ENCODE peak calls at places on chromosomes 4 and X, in nine cellular contexts. N is astrocyte, M is AG04450, I is heart right ventricle, T is IMR-90, G is spleen, C is heart left ventricle, Z is tibial nerve, D is cardiac muscle cell. Q is an unnamed sample. For H3K9me3, the result is how much of the 10 kb centered on the place peaks cover.

GRCh38 chrX:15816886-15817285 is 26.6 kb downstream of the ZRSR2 start:
- DNase-seq in Z (no peak), G (no peak), M (no peak), T (no peak), I (no peak), N (peak), D (peak), C (no peak), Q (no peak)

GRCh38 chr4:182427530-182427929 is 184.3 kb downstream of the TENM3 start:
- DNase-seq in G (no peak), Z (no peak), D (peak), T (peak), M (peak), C (no peak), I (no peak), N (peak), Q (no peak)

GRCh38 chrX:12999422-12999821 is 24.5 kb downstream of the TMSB4X start:
- DNase-seq in M (no peak), G (no peak), N (no peak), C (no peak), T (peak), D (no peak), I (no peak), Z (no peak), Q (no peak)

GRCh38 chr4:3315566-3315965 is 22.7 kb downstream of the RGS12 start:
- DNase-seq in I (no peak), M (no peak), N (no peak), Z (no peak), C (peak), D (no peak), T (no peak), G (peak), Q (no peak)

GRCh38 chrX:152907084-152907651 is 9.3 kb downstream of the ZNF185 start:
- DNase-seq in T (peak), N (peak), G (no peak), I (no peak), M (peak), C (no peak), Z (no peak), D (peak), Q (no peak)

GRCh38 chr4:120636120-120636630 is 286.4 kb downstream of the PRDM5 start:
- DNase-seq in G (no peak), I (no peak), Z (no peak), D (no peak), T (no peak), C (no peak), N (no peak), M (no peak), Q (no peak)

GRCh38 chrX:151790421-151791160 is 56.0 kb downstream of the CNGA2 start:
- DNase-seq in T (no peak), G (no peak), Z (no peak), N (peak), C (no peak), D (no peak), I (no peak), M (no peak), Q (no peak)

GRCh38 chrX:106811131-106811910 is 8.8 kb downstream of the TBC1D8B start:
- DNase-seq in T (no peak), Z (no peak), M (no peak), G (no peak), I (no peak), C (no peak), D (no peak), N (no peak), Q (no peak)

GRCh38 chr4:137688651-137689050 is 156.4 kb upstream of the PCDH18 start:
- DNase-seq in T (no peak), D (no peak), G (no peak), N (no peak), Z (no peak), I (no peak), C (no peak), M (no peak), Q (no peak)

GRCh38 chr4:98663226-98664006 is 5.0 kb upstream of the TSPAN5 start:
- DNase-seq in I (no peak), C (no peak), G (peak), N (no peak), T (no peak), M (no peak), Z (no peak), D (no peak), Q (no peak)

GRCh38 chr4:138870739-138871633 is 144.6 kb upstream of the NOCT start:
- DNase-seq in C (no peak), N (peak), G (no peak), M (peak), I (peak), Z (peak), D (peak), T (peak), Q (peak)

GRCh38 chrX:51192104-51192503 is 140.5 kb upstream of the NUDT10 start:
- DNase-seq in N (no peak), C (no peak), Z (no peak), M (no peak), T (no peak), G (no peak), D (no peak), I (no peak), Q (no peak)

GRCh38 chr4:3676196-3676595 is 90.0 kb upstream of the ADRA2C start:
- DNase-seq in Z (no peak), G (no peak), T (no peak), M (no peak), D (no peak), N (no peak), C (peak), I (no peak), Q (no peak)

GRCh38 chr4:15742083-15742582 is 36.0 kb upstream of the CD38 start:
- DNase-seq in M (no peak), Z (no peak), N (no peak), T (no peak), C (no peak), I (no peak), D (no peak), G (no peak), Q (no peak)

GRCh38 chr4:177696438-177696966 is 254.3 kb upstream of the AGA start:
- DNase-seq in C (no peak), D (no peak), Z (no peak), G (no peak), M (no peak), I (no peak), T (peak), N (peak), Q (peak)

GRCh38 chr4:26746742-26747351 is 113.8 kb upstream of the STIM2 start:
- DNase-seq in M (no peak), I (no peak), G (no peak), T (no peak), D (no peak), Z (no peak), C (no peak), N (no peak), Q (peak)

GRCh38 chr4:140053185-140053584 is 100.8 kb downstream of the MAML3 start:
- DNase-seq in M (no peak), G (no peak), T (no peak), C (no peak), Z (no peak), I (no peak), N (no peak), D (no peak), Q (no peak)

GRCh38 chrX:67574696-67575095 is 30.9 kb downstream of the AR start:
- DNase-seq in D (peak), T (no peak), G (no peak), C (no peak), I (no peak), N (peak), Z (no peak), M (no peak), Q (no peak)

GRCh38 chr4:2059726-2060577 is 825 bp downstream of the NAT8L start:
- DNase-seq in N (no peak), Z (no peak), G (peak), M (no peak), D (no peak), C (peak), I (no peak), T (no peak), Q (no peak)

GRCh38 chr4:80216100-80216761 is 18.9 kb downstream of the PRDM8 start:
- DNase-seq in I (no peak), D (no peak), N (no peak), Z (no peak), C (no peak), G (no peak), M (no peak), T (no peak), Q (no peak)

GRCh38 chr4:89427765-89428164 is 120.2 kb upstream of the GPRIN3 start:
- DNase-seq in D (no peak), Z (no peak), T (no peak), C (no peak), N (no peak), G (no peak), I (no peak), M (no peak), Q (no peak)

GRCh38 chr4:112956458-112956857 is 93.0 kb upstream of the ANK2 start:
- DNase-seq in N (no peak), Z (no peak), T (no peak), M (no peak), G (no peak), C (no peak), D (no peak), I (no peak), Q (no peak)

GRCh38 chrX:17710836-17711235 is 26.5 kb upstream of the SCML1 start:
- DNase-seq in T (peak), I (no peak), Z (no peak), C (no peak), D (no peak), G (no peak), N (peak), M (no peak), Q (no peak)

GRCh38 chrX:133609151-133609550 is 193.9 kb upstream of the GPC4 start:
- DNase-seq in G (no peak), D (no peak), I (no peak), Z (no peak), C (no peak), M (no peak), T (no peak), N (no peak), Q (no peak)

GRCh38 chrX:154516655-154517100 is 646 bp upstream of the FAM3A start:
- DNase-seq in T (peak), M (no peak), I (no peak), G (no peak), Z (peak), D (peak), C (no peak), N (peak), Q (no peak)

GRCh38 chrX:151902813-151903591 is 9.7 kb upstream of the MAGEA4 start:
- DNase-seq in M (peak), G (peak), C (peak), I (peak), N (peak), Z (peak), T (peak), D (peak), Q (peak)

DNA sequence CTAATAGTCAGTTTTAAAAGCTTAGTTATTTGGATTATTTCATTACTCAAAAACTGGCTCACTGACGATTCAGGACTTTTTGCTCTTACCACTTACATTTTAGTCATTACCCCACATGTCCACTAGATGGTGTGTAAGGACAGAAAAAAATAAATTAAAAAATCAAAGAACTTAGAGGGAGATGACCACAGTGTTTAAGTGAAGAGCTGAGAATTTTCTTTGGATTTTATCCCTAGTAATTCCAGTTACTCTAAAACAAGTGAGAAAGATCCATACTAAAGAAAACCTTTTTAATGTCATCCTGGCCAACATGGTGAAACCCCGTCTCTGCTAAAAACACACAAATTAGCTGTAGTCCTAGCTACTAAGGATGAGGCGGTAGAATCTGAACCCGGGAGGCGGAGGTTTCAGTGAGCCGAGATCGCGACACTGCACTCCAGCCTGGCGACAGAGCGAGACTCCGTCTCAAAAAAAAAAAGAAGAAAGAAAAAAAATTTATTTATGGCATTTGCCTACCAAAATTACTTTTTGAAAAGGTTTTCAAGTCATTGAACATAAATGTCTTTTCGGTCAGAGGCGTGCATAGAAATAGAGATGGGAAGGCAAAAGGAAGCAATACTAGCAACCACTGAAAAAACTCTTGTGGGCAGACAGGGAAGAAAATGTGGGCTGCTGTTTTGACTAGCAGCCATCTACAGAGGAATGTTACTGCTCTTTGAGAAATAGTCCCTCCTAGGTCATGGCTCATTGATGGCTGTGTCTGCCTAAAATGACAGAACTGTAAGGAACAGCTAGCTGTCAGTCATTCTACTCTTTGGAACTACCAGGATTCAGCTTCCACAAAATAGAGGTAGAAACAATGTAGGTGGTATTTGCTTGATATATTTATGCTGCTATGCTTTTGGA is 26.6 kb upstream of the TMPRSS11B start:
- DNase-seq in N (peak), M (peak), D (peak), Z (peak), C (no peak), T (peak), I (no peak), G (no peak), Q (peak)
- H3K9me3 ChIP-seq in N (under half), M (under half), D (under half), Z (under half), C (under half), T (under half), I (under half), G (under half), Q (under half)

GRCh38 chrX:2926664-2927275 is 2.4 kb downstream of the ARSD start:
- DNase-seq in N (no peak), G (no peak), D (no peak), M (no peak), T (no peak), Z (no peak), C (no peak), I (no peak), Q (no peak)

GRCh38 chrX:2931612-2932011 is 2.5 kb upstream of the ARSD start:
- DNase-seq in G (no peak), T (no peak), N (no peak), D (no peak), I (no peak), C (no peak), M (no peak), Z (no peak), Q (no peak)

GRCh38 chrX:2931155-2931554 is 2.0 kb upstream of the ARSD start:
- DNase-seq in Z (no peak), N (no peak), G (no peak), I (no peak), C (no peak), M (no peak), D (no peak), T (no peak), Q (no peak)

GRCh38 chrX:2928583-2929434 is at the start of gene ARSD:
- DNase-seq in G (peak), N (peak), M (peak), Z (peak), D (peak), C (peak), T (peak), I (peak), Q (peak)

DNA sequence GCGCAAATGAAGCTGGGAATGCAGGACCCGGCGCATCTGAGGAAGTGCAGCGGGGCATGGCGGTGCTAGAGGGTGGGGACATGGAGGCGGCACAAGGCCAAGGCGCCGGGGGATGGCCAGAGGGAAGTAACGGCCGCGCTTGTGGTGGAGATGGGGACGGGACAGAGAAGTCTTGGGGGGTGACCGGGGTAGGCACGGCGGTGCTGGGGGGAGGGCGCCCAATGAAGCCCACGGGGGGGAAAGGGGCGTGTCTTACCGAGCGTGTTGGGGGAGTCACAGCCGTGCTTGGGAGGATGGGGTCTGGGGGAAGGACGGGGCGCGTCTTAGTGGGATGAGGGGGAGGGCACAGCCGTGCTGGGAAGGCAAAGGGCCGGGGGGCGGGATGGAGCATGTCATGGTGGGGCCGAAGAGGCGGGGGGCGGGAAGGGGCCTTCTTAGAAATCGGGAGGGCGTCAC is 984 bp downstream of the ARSD start:
- DNase-seq in T (peak), D (peak), N (peak), I (peak), M (no peak), Z (peak), C (peak), G (peak), Q (no peak)
- H3K4me3 ChIP-seq in T (peak), D (peak), N (peak), I (peak), M (peak), Z (peak), C (peak), G (no peak), Q (no peak)

GRCh38 chrX:65300104-65300809 is 234.3 kb downstream of the LAS1L start:
- DNase-seq in T (no peak), N (no peak), D (no peak), Z (no peak), C (no peak), M (no peak), I (no peak), G (no peak), Q (no peak)
- H3K9me3 ChIP-seq in T (under half), N (under half), D (under half), Z (under half), C (under half), M (under half), I (under half), G (half or more), Q (under half)

DNA sequence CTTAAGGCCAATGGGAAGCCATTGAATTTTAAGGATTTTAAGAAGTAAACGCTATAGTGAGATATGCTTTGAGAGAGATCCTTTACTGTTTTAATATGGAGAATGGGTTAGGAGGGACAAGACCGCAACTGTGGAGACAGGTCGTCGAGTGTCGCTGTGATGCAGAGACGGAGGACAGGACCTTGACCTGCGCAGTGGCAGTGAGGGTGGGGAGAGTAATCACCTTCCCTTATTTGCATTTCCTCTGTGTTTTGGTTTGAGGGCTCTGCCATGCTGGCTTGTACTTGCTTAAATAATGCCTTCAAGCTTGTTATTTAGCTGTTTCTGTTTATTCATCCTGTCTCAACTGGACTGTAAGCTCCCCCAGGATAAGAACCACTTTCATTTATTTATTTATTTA is 345.0 kb downstream of the FBXW7 start:
- DNase-seq in C (no peak), T (no peak), N (no peak), I (no peak), M (no peak), Z (no peak), G (no peak), D (no peak), Q (no peak)
- H3K4me3 ChIP-seq in C (no peak), T (no peak), N (no peak), I (no peak), M (no peak), Z (no peak), G (no peak), D (no peak), Q (no peak)

GRCh38 chrX:47458528-47458927 is 24.5 kb downstream of the ZNF41 start:
- DNase-seq in T (no peak), G (no peak), N (no peak), I (no peak), M (no peak), D (no peak), Z (no peak), C (no peak), Q (no peak)

GRCh38 chrX:47452112-47452511 is 30.9 kb downstream of the ZNF41 start:
- DNase-seq in G (no peak), T (no peak), N (no peak), Z (no peak), M (no peak), C (no peak), I (no peak), D (no peak), Q (no peak)

GRCh38 chrX:47460561-47460960 is 22.5 kb downstream of the ZNF41 start:
- DNase-seq in T (no peak), I (no peak), M (no peak), D (no peak), G (no peak), N (no peak), C (no peak), Z (no peak), Q (no peak)

DNA sequence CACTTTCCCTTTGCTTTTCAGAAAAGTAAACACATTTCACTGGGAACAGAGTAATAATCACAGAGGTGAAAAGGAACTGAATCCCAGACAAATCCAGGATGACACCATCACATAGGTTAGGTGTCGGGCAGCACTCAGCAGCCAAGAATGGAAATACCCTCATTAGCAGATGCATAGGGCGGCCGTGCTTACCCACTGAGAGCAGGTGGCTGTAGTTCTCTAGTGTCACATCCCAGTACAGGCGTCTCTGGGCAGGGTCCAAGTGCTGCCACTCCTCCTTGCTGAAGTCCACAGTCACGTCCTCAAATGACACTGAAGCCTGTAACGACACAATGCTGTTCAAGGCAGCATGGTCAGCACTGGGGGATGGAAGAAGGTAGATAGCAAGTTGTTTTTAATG is 26.9 kb downstream of the ZNF41 start:
- DNase-seq in D (no peak), Z (no peak), T (no peak), I (peak), M (no peak), N (no peak), G (no peak), C (no peak), Q (no peak)
- H3K9me3 ChIP-seq in D (under half), Z (under half), T (under half), I (under half), M (under half), N (under half), G (under half), C (under half), Q (under half)

GRCh38 chr4:62449538-62449937 is 1249.4 kb downstream of the ADGRL3 start:
- DNase-seq in N (no peak), C (no peak), G (no peak), D (no peak), I (no peak), Z (no peak), T (no peak), M (no peak), Q (no peak)
- H3K4me3 ChIP-seq in N (no peak), C (no peak), G (no peak), D (no peak), I (no peak), Z (no peak), T (no peak), M (no peak), Q (no peak)